ENCODE peak calls at places on chromosome 2, in ten cellular contexts. One of them, this sample, is unnamed. For H3K4me1 and H3K9me3, the result is how much of the 10 kb centered on the place peaks cover.

GRCh38 chr2:130985206-130985779 is 108.0 kb downstream of the FAM168B start:
- DNase-seq in OCI-LY7: no peak
- DNase-seq in CD8-positive, alpha-beta memory T cell: no peak
- DNase-seq in pancreas: no peak
- DNase-seq in IMR-90: no peak
- DNase-seq in fibroblast of lung: no peak
- DNase-seq in tibial artery: no peak
- DNase-seq in BE2C: no peak
- DNase-seq in small intestine: no peak
- DNase-seq in CD8-positive, alpha-beta T cell: no peak
- DNase-seq in this sample: no peak

GRCh38 chr2:75610671-75611070 is 35.9 kb upstream of the MRPL19 start:
- DNase-seq in OCI-LY7: no peak
- DNase-seq in CD8-positive, alpha-beta memory T cell: no peak
- DNase-seq in pancreas: no peak
- DNase-seq in IMR-90: no peak
- DNase-seq in fibroblast of lung: no peak
- DNase-seq in tibial artery: no peak
- DNase-seq in BE2C: no peak
- DNase-seq in small intestine: no peak
- DNase-seq in CD8-positive, alpha-beta T cell: no peak
- DNase-seq in this sample: no peak

GRCh38 chr2:168521342-168521741 is 65.3 kb downstream of the CERS6 start:
- DNase-seq in OCI-LY7: no peak
- DNase-seq in CD8-positive, alpha-beta memory T cell: no peak
- DNase-seq in pancreas: no peak
- DNase-seq in IMR-90: peak
- DNase-seq in fibroblast of lung: peak
- DNase-seq in tibial artery: no peak
- DNase-seq in BE2C: peak
- DNase-seq in small intestine: peak
- DNase-seq in CD8-positive, alpha-beta T cell: no peak
- DNase-seq in this sample: no peak

GRCh38 chr2:164511738-164512137 is 109.5 kb downstream of the GRB14 start:
- DNase-seq in OCI-LY7: no peak
- DNase-seq in CD8-positive, alpha-beta memory T cell: no peak
- DNase-seq in pancreas: no peak
- DNase-seq in IMR-90: no peak
- DNase-seq in fibroblast of lung: no peak
- DNase-seq in tibial artery: no peak
- DNase-seq in BE2C: no peak
- DNase-seq in small intestine: no peak
- DNase-seq in CD8-positive, alpha-beta T cell: no peak
- DNase-seq in this sample: no peak

GRCh38 chr2:105836840-105837692 is 92.4 kb downstream of the NCK2 start:
- DNase-seq in OCI-LY7: no peak
- DNase-seq in CD8-positive, alpha-beta memory T cell: no peak
- DNase-seq in pancreas: no peak
- DNase-seq in IMR-90: no peak
- DNase-seq in fibroblast of lung: no peak
- DNase-seq in tibial artery: no peak
- DNase-seq in BE2C: no peak
- DNase-seq in small intestine: no peak
- DNase-seq in CD8-positive, alpha-beta T cell: no peak
- DNase-seq in this sample: no peak

GRCh38 chr2:67311536-67311935 is 85.6 kb upstream of the ETAA1 start:
- DNase-seq in OCI-LY7: no peak
- DNase-seq in CD8-positive, alpha-beta memory T cell: no peak
- DNase-seq in pancreas: no peak
- DNase-seq in IMR-90: peak
- DNase-seq in fibroblast of lung: peak
- DNase-seq in tibial artery: no peak
- DNase-seq in BE2C: peak
- DNase-seq in small intestine: peak
- DNase-seq in CD8-positive, alpha-beta T cell: no peak
- DNase-seq in this sample: no peak

GRCh38 chr2:223217373-223217772 is 165.4 kb downstream of the KCNE4 start:
- DNase-seq in OCI-LY7: no peak
- DNase-seq in CD8-positive, alpha-beta memory T cell: no peak
- DNase-seq in pancreas: no peak
- DNase-seq in IMR-90: no peak
- DNase-seq in fibroblast of lung: no peak
- DNase-seq in tibial artery: no peak
- DNase-seq in BE2C: no peak
- DNase-seq in small intestine: no peak
- DNase-seq in CD8-positive, alpha-beta T cell: no peak
- DNase-seq in this sample: no peak

GRCh38 chr2:207184348-207184747 is 18.6 kb upstream of the KLF7 start:
- DNase-seq in OCI-LY7: no peak
- DNase-seq in CD8-positive, alpha-beta memory T cell: no peak
- DNase-seq in pancreas: no peak
- DNase-seq in IMR-90: peak
- DNase-seq in fibroblast of lung: peak
- DNase-seq in tibial artery: no peak
- DNase-seq in BE2C: no peak
- DNase-seq in small intestine: no peak
- DNase-seq in CD8-positive, alpha-beta T cell: no peak
- DNase-seq in this sample: no peak

GRCh38 chr2:80238692-80239469 is 65.7 kb downstream of the LRRTM1 start:
- DNase-seq in OCI-LY7: peak
- DNase-seq in CD8-positive, alpha-beta memory T cell: no peak
- DNase-seq in pancreas: peak
- DNase-seq in IMR-90: peak
- DNase-seq in fibroblast of lung: peak
- DNase-seq in tibial artery: no peak
- DNase-seq in BE2C: peak
- DNase-seq in small intestine: peak
- DNase-seq in CD8-positive, alpha-beta T cell: no peak
- DNase-seq in this sample: no peak

GRCh38 chr2:127040169-127040568 is 66.8 kb downstream of the BIN1 start:
- DNase-seq in OCI-LY7: no peak
- DNase-seq in CD8-positive, alpha-beta memory T cell: no peak
- DNase-seq in pancreas: no peak
- DNase-seq in IMR-90: no peak
- DNase-seq in fibroblast of lung: no peak
- DNase-seq in tibial artery: no peak
- DNase-seq in BE2C: no peak
- DNase-seq in small intestine: no peak
- DNase-seq in CD8-positive, alpha-beta T cell: no peak
- DNase-seq in this sample: no peak

GRCh38 chr2:73107211-73107926 is 5.4 kb downstream of the RAB11FIP5 start:
- DNase-seq in OCI-LY7: no peak
- DNase-seq in CD8-positive, alpha-beta memory T cell: peak
- DNase-seq in pancreas: peak
- DNase-seq in IMR-90: no peak
- DNase-seq in fibroblast of lung: no peak
- DNase-seq in tibial artery: peak
- DNase-seq in BE2C: no peak
- DNase-seq in small intestine: no peak
- DNase-seq in CD8-positive, alpha-beta T cell: no peak
- DNase-seq in this sample: no peak

GRCh38 chr2:46780411-46780800 is 135.2 kb downstream of the MCFD2 start:
- DNase-seq in OCI-LY7: no peak
- DNase-seq in CD8-positive, alpha-beta memory T cell: no peak
- DNase-seq in pancreas: no peak
- DNase-seq in IMR-90: no peak
- DNase-seq in fibroblast of lung: no peak
- DNase-seq in tibial artery: no peak
- DNase-seq in BE2C: no peak
- DNase-seq in small intestine: no peak
- DNase-seq in CD8-positive, alpha-beta T cell: no peak
- DNase-seq in this sample: no peak

GRCh38 chr2:54871457-54872103 is 148.1 kb downstream of the EML6 start:
- DNase-seq in OCI-LY7: no peak
- DNase-seq in CD8-positive, alpha-beta memory T cell: no peak
- DNase-seq in pancreas: no peak
- DNase-seq in IMR-90: peak
- DNase-seq in fibroblast of lung: no peak
- DNase-seq in tibial artery: no peak
- DNase-seq in BE2C: no peak
- DNase-seq in small intestine: peak
- DNase-seq in CD8-positive, alpha-beta T cell: no peak
- DNase-seq in this sample: no peak

GRCh38 chr2:217794133-217794986 is 208.4 kb downstream of the TNS1 start:
- DNase-seq in OCI-LY7: no peak
- DNase-seq in CD8-positive, alpha-beta memory T cell: no peak
- DNase-seq in pancreas: peak
- DNase-seq in IMR-90: no peak
- DNase-seq in fibroblast of lung: no peak
- DNase-seq in tibial artery: no peak
- DNase-seq in BE2C: no peak
- DNase-seq in small intestine: no peak
- DNase-seq in CD8-positive, alpha-beta T cell: peak
- DNase-seq in this sample: no peak

GRCh38 chr2:234981197-234982095 is 29.6 kb downstream of the SH3BP4 start:
- DNase-seq in OCI-LY7: no peak
- DNase-seq in CD8-positive, alpha-beta memory T cell: no peak
- DNase-seq in pancreas: peak
- DNase-seq in IMR-90: peak
- DNase-seq in fibroblast of lung: peak
- DNase-seq in tibial artery: peak
- DNase-seq in BE2C: peak
- DNase-seq in small intestine: peak
- DNase-seq in CD8-positive, alpha-beta T cell: no peak
- DNase-seq in this sample: no peak

GRCh38 chr2:219697811-219698683 is 70.6 kb downstream of the SLC4A3 start:
- DNase-seq in OCI-LY7: no peak
- DNase-seq in CD8-positive, alpha-beta memory T cell: no peak
- DNase-seq in pancreas: no peak
- DNase-seq in IMR-90: no peak
- DNase-seq in fibroblast of lung: no peak
- DNase-seq in tibial artery: no peak
- DNase-seq in BE2C: no peak
- DNase-seq in small intestine: no peak
- DNase-seq in CD8-positive, alpha-beta T cell: no peak
- DNase-seq in this sample: no peak

GRCh38 chr2:223570784-223571183 is 31.4 kb downstream of the SCG2 start:
- DNase-seq in OCI-LY7: no peak
- DNase-seq in CD8-positive, alpha-beta memory T cell: no peak
- DNase-seq in pancreas: no peak
- DNase-seq in IMR-90: no peak
- DNase-seq in fibroblast of lung: no peak
- DNase-seq in tibial artery: no peak
- DNase-seq in BE2C: no peak
- DNase-seq in small intestine: no peak
- DNase-seq in CD8-positive, alpha-beta T cell: no peak
- DNase-seq in this sample: no peak

GRCh38 chr2:63843093-63843492 is 1.4 kb downstream of the UGP2 start:
- DNase-seq in OCI-LY7: no peak
- DNase-seq in CD8-positive, alpha-beta memory T cell: no peak
- DNase-seq in pancreas: no peak
- DNase-seq in IMR-90: no peak
- DNase-seq in fibroblast of lung: no peak
- DNase-seq in tibial artery: no peak
- DNase-seq in BE2C: no peak
- DNase-seq in small intestine: no peak
- DNase-seq in CD8-positive, alpha-beta T cell: no peak
- DNase-seq in this sample: no peak

GRCh38 chr2:63842149-63843061 is 709 bp downstream of the UGP2 start:
- DNase-seq in OCI-LY7: peak
- DNase-seq in CD8-positive, alpha-beta memory T cell: no peak
- DNase-seq in pancreas: peak
- DNase-seq in IMR-90: peak
- DNase-seq in fibroblast of lung: peak
- DNase-seq in tibial artery: peak
- DNase-seq in BE2C: no peak
- DNase-seq in small intestine: peak
- DNase-seq in CD8-positive, alpha-beta T cell: no peak
- DNase-seq in this sample: no peak

GRCh38 chr2:63840785-63841253 is 877 bp upstream of the UGP2 start:
- DNase-seq in OCI-LY7: peak
- DNase-seq in CD8-positive, alpha-beta memory T cell: peak
- DNase-seq in pancreas: peak
- DNase-seq in IMR-90: peak
- DNase-seq in fibroblast of lung: peak
- DNase-seq in tibial artery: peak
- DNase-seq in BE2C: peak
- DNase-seq in small intestine: peak
- DNase-seq in CD8-positive, alpha-beta T cell: peak
- DNase-seq in this sample: peak

GRCh38 chr2:63840081-63840784 is 1.5 kb upstream of the UGP2 start:
- DNase-seq in OCI-LY7: peak
- DNase-seq in CD8-positive, alpha-beta memory T cell: no peak
- DNase-seq in pancreas: peak
- DNase-seq in IMR-90: no peak
- DNase-seq in fibroblast of lung: no peak
- DNase-seq in tibial artery: no peak
- DNase-seq in BE2C: no peak
- DNase-seq in small intestine: no peak
- DNase-seq in CD8-positive, alpha-beta T cell: no peak
- DNase-seq in this sample: no peak

GRCh38 chr2:63841254-63842022 is at the start of gene UGP2:
- DNase-seq in OCI-LY7: peak
- DNase-seq in CD8-positive, alpha-beta memory T cell: peak
- DNase-seq in pancreas: peak
- DNase-seq in IMR-90: peak
- DNase-seq in fibroblast of lung: peak
- DNase-seq in tibial artery: peak
- DNase-seq in BE2C: peak
- DNase-seq in small intestine: peak
- DNase-seq in CD8-positive, alpha-beta T cell: peak
- DNase-seq in this sample: peak
- H3K4me1 ChIP-seq in OCI-LY7: half or more
- H3K4me1 ChIP-seq in CD8-positive, alpha-beta memory T cell: under half
- H3K4me1 ChIP-seq in pancreas: under half
- H3K4me1 ChIP-seq in IMR-90: under half
- H3K4me1 ChIP-seq in fibroblast of lung: under half
- H3K4me1 ChIP-seq in tibial artery: under half
- H3K4me1 ChIP-seq in BE2C: under half
- H3K4me1 ChIP-seq in small intestine: under half
- H3K4me1 ChIP-seq in CD8-positive, alpha-beta T cell: under half
- H3K4me1 ChIP-seq in this sample: under half

GRCh38 chr2:6846540-6846939 is 19.2 kb downstream of the CMPK2 start:
- DNase-seq in OCI-LY7: no peak
- DNase-seq in CD8-positive, alpha-beta memory T cell: no peak
- DNase-seq in pancreas: no peak
- DNase-seq in IMR-90: no peak
- DNase-seq in fibroblast of lung: no peak
- DNase-seq in tibial artery: no peak
- DNase-seq in BE2C: no peak
- DNase-seq in small intestine: no peak
- DNase-seq in CD8-positive, alpha-beta T cell: no peak
- DNase-seq in this sample: no peak
- H3K9me3 ChIP-seq in OCI-LY7: under half
- H3K9me3 ChIP-seq in CD8-positive, alpha-beta memory T cell: under half
- H3K9me3 ChIP-seq in pancreas: under half
- H3K9me3 ChIP-seq in IMR-90: under half
- H3K9me3 ChIP-seq in fibroblast of lung: under half
- H3K9me3 ChIP-seq in tibial artery: under half
- H3K9me3 ChIP-seq in BE2C: under half
- H3K9me3 ChIP-seq in small intestine: under half
- H3K9me3 ChIP-seq in CD8-positive, alpha-beta T cell: under half
- H3K9me3 ChIP-seq in this sample: under half

GRCh38 chr2:74383254-74383653 is 3.1 kb upstream of the DCTN1 start:
- DNase-seq in OCI-LY7: no peak
- DNase-seq in CD8-positive, alpha-beta memory T cell: no peak
- DNase-seq in pancreas: peak
- DNase-seq in IMR-90: peak
- DNase-seq in fibroblast of lung: peak
- DNase-seq in tibial artery: no peak
- DNase-seq in BE2C: no peak
- DNase-seq in small intestine: peak
- DNase-seq in CD8-positive, alpha-beta T cell: no peak
- DNase-seq in this sample: no peak
- H3K4me3 ChIP-seq in OCI-LY7: no peak
- H3K4me3 ChIP-seq in CD8-positive, alpha-beta memory T cell: no peak
- H3K4me3 ChIP-seq in pancreas: no peak
- H3K4me3 ChIP-seq in IMR-90: no peak
- H3K4me3 ChIP-seq in fibroblast of lung: no peak
- H3K4me3 ChIP-seq in tibial artery: no peak
- H3K4me3 ChIP-seq in BE2C: no peak
- H3K4me3 ChIP-seq in small intestine: no peak
- H3K4me3 ChIP-seq in CD8-positive, alpha-beta T cell: no peak
- H3K4me3 ChIP-seq in this sample: no peak

GRCh38 chr2:111055735-111056134 is 65.0 kb upstream of the BCL2L11 start:
- DNase-seq in OCI-LY7: no peak
- DNase-seq in CD8-positive, alpha-beta memory T cell: no peak
- DNase-seq in pancreas: no peak
- DNase-seq in IMR-90: no peak
- DNase-seq in fibroblast of lung: no peak
- DNase-seq in tibial artery: no peak
- DNase-seq in BE2C: no peak
- DNase-seq in small intestine: no peak
- DNase-seq in CD8-positive, alpha-beta T cell: no peak
- DNase-seq in this sample: no peak
- H3K4me1 ChIP-seq in OCI-LY7: half or more
- H3K4me1 ChIP-seq in CD8-positive, alpha-beta memory T cell: under half
- H3K4me1 ChIP-seq in pancreas: under half
- H3K4me1 ChIP-seq in IMR-90: under half
- H3K4me1 ChIP-seq in fibroblast of lung: under half
- H3K4me1 ChIP-seq in tibial artery: under half
- H3K4me1 ChIP-seq in BE2C: under half
- H3K4me1 ChIP-seq in small intestine: under half
- H3K4me1 ChIP-seq in CD8-positive, alpha-beta T cell: under half
- H3K4me1 ChIP-seq in this sample: under half

This sample was measured in effector memory CD4-positive, alpha-beta T cell.